ENCODE peak calls at places on chromosome 15, in four cellular contexts. Y, V, E and R are unnamed samples.
A peak's percentile ranks its signal among the peaks of the same experiment; 100 is the strongest.

GRCh38 chr15:81312790-81313543 is 11.0 kb downstream of the STARD5 start:
- DNase-seq in E (no peak), Y (no peak), V (no peak), R (peak; percentile 85)

GRCh38 chr15:52678468-52679231 is 538 bp downstream of the ATOSA start:
- DNase-seq in E (peak; percentile 63), V (peak; percentile 34), Y (no peak), R (peak; percentile 87)

GRCh38 chr15:99440551-99441426 is 125.0 kb upstream of the MEF2A start:
- DNase-seq in V (no peak), E (no peak), Y (no peak), R (peak; percentile 46)

GRCh38 chr15:40254452-40254851 is 15.6 kb downstream of the PAK6 start:
- DNase-seq in E (no peak), V (no peak), Y (no peak), R (no peak)

GRCh38 chr15:101489633-101490407 is at the start of gene PCSK6:
- DNase-seq in V (no peak), Y (peak; percentile 56), E (no peak), R (peak; percentile 43)

GRCh38 chr15:34114739-34115138 is 12.9 kb downstream of the PGBD4 start:
- DNase-seq in Y (no peak), E (no peak), V (no peak), R (no peak)

GRCh38 chr15:22925875-22926274 is 54.3 kb downstream of the CYFIP1 start:
- DNase-seq in V (no peak), E (no peak), Y (no peak), R (no peak)

GRCh38 chr15:71043373-71043772 is 71.9 kb upstream of the THSD4 start:
- DNase-seq in V (no peak), Y (no peak), E (no peak), R (no peak)

GRCh38 chr15:100192092-100192695 is 149.6 kb downstream of the ADAMTS17 start:
- DNase-seq in Y (no peak), E (no peak), V (no peak), R (no peak)

GRCh38 chr15:63832620-63833245 is 1.0 kb downstream of the HERC1 start:
- DNase-seq in E (no peak), Y (no peak), V (peak; percentile 1), R (no peak)

GRCh38 chr15:83164409-83165404 is 42.9 kb downstream of the HDGFL3 start:
- DNase-seq in V (no peak), E (no peak), Y (peak; percentile 2), R (no peak)

GRCh38 chr15:91592586-91592985 is 260.9 kb upstream of the SLCO3A1 start:
- DNase-seq in V (no peak), Y (no peak), E (no peak), R (no peak)

GRCh38 chr15:58678683-58679082 is 70.8 kb downstream of the ADAM10 start:
- DNase-seq in Y (no peak), E (no peak), V (no peak), R (no peak)

GRCh38 chr15:34318277-34319079 is 19.1 kb downstream of the SLC12A6 start:
- DNase-seq in Y (no peak), E (peak; percentile 41), V (no peak), R (peak; percentile 48)

GRCh38 chr15:56242576-56243116 is 1.0 kb downstream of the RFX7 start:
- DNase-seq in V (no peak), E (no peak), Y (no peak), R (no peak)